ENCODE peak calls at places on chromosomes 11 and 22, in six cellular contexts. One of them, this sample, is unnamed.

GRCh38 chr11:59267738-59268475 is 55.2 kb upstream of the MPEG1 start:
- DNase-seq in HEK293T: no peak
- DNase-seq in adrenal gland: no peak
- DNase-seq in T-helper 1 cell: no peak
- DNase-seq in stromal cell of bone marrow: no peak
- DNase-seq in lower leg skin: no peak
- DNase-seq in this sample: no peak

GRCh38 chr11:32931605-32932004 is 39.0 kb downstream of the QSER1 start:
- DNase-seq in HEK293T: no peak
- DNase-seq in adrenal gland: no peak
- DNase-seq in T-helper 1 cell: no peak
- DNase-seq in stromal cell of bone marrow: no peak
- DNase-seq in lower leg skin: no peak
- DNase-seq in this sample: no peak

GRCh38 chr11:118910309-118911112 is 15.2 kb downstream of the BCL9L start:
- DNase-seq in HEK293T: no peak
- DNase-seq in adrenal gland: peak
- DNase-seq in T-helper 1 cell: no peak
- DNase-seq in stromal cell of bone marrow: peak
- DNase-seq in lower leg skin: peak
- DNase-seq in this sample: peak

GRCh38 chr11:34366522-34366921 is 8.7 kb upstream of the ABTB2 start:
- DNase-seq in HEK293T: no peak
- DNase-seq in adrenal gland: no peak
- DNase-seq in T-helper 1 cell: no peak
- DNase-seq in stromal cell of bone marrow: no peak
- DNase-seq in lower leg skin: no peak
- DNase-seq in this sample: no peak

GRCh38 chr11:96390403-96390830 is 604 bp downstream of the JRKL start:
- DNase-seq in HEK293T: peak
- DNase-seq in adrenal gland: no peak
- DNase-seq in T-helper 1 cell: no peak
- DNase-seq in stromal cell of bone marrow: peak
- DNase-seq in lower leg skin: no peak
- DNase-seq in this sample: no peak

GRCh38 chr22:46513908-46514550 is 23.4 kb downstream of the CELSR1 start:
- DNase-seq in HEK293T: no peak
- DNase-seq in adrenal gland: no peak
- DNase-seq in T-helper 1 cell: no peak
- DNase-seq in stromal cell of bone marrow: no peak
- DNase-seq in lower leg skin: no peak
- DNase-seq in this sample: no peak

GRCh38 chr11:19711911-19712280 is 741 bp upstream of the NAV2 start:
- DNase-seq in HEK293T: no peak
- DNase-seq in adrenal gland: peak
- DNase-seq in T-helper 1 cell: peak
- DNase-seq in stromal cell of bone marrow: no peak
- DNase-seq in lower leg skin: no peak
- DNase-seq in this sample: no peak

GRCh38 chr11:110715541-110715940 is 3.3 kb upstream of the ARHGAP20 start:
- DNase-seq in HEK293T: no peak
- DNase-seq in adrenal gland: no peak
- DNase-seq in T-helper 1 cell: no peak
- DNase-seq in stromal cell of bone marrow: no peak
- DNase-seq in lower leg skin: no peak
- DNase-seq in this sample: no peak

GRCh38 chr11:8247312-8247711 is 16.4 kb downstream of the LMO1 start:
- DNase-seq in HEK293T: peak
- DNase-seq in adrenal gland: no peak
- DNase-seq in T-helper 1 cell: no peak
- DNase-seq in stromal cell of bone marrow: no peak
- DNase-seq in lower leg skin: no peak
- DNase-seq in this sample: no peak

GRCh38 chr11:57772562-57772961 is 11.0 kb downstream of the CTNND1 start:
- DNase-seq in HEK293T: no peak
- DNase-seq in adrenal gland: no peak
- DNase-seq in T-helper 1 cell: no peak
- DNase-seq in stromal cell of bone marrow: no peak
- DNase-seq in lower leg skin: no peak
- DNase-seq in this sample: no peak

GRCh38 chr11:103618532-103618931 is 417.9 kb upstream of the DDI1 start:
- DNase-seq in HEK293T: no peak
- DNase-seq in adrenal gland: no peak
- DNase-seq in T-helper 1 cell: no peak
- DNase-seq in stromal cell of bone marrow: no peak
- DNase-seq in lower leg skin: no peak
- DNase-seq in this sample: no peak

GRCh38 chr11:17769218-17769617 is 34.6 kb downstream of the KCNC1 start:
- DNase-seq in HEK293T: no peak
- DNase-seq in adrenal gland: no peak
- DNase-seq in T-helper 1 cell: no peak
- DNase-seq in stromal cell of bone marrow: no peak
- DNase-seq in lower leg skin: no peak
- DNase-seq in this sample: no peak

GRCh38 chr11:13290221-13290980 is 12.8 kb downstream of the BMAL1 start:
- DNase-seq in HEK293T: no peak
- DNase-seq in adrenal gland: no peak
- DNase-seq in T-helper 1 cell: no peak
- DNase-seq in stromal cell of bone marrow: no peak
- DNase-seq in lower leg skin: no peak
- DNase-seq in this sample: no peak

GRCh38 chr11:99199336-99199735 is 178.6 kb downstream of the CNTN5 start:
- DNase-seq in HEK293T: no peak
- DNase-seq in adrenal gland: no peak
- DNase-seq in T-helper 1 cell: no peak
- DNase-seq in stromal cell of bone marrow: no peak
- DNase-seq in lower leg skin: no peak
- DNase-seq in this sample: no peak

GRCh38 chr11:67583319-67584204 is at the start of gene GSTP1:
- DNase-seq in HEK293T: peak
- DNase-seq in adrenal gland: peak
- DNase-seq in T-helper 1 cell: peak
- DNase-seq in stromal cell of bone marrow: peak
- DNase-seq in lower leg skin: peak
- DNase-seq in this sample: peak

GRCh38 chr22:38186429-38186828 is 4.8 kb upstream of the PLA2G6 start:
- DNase-seq in HEK293T: no peak
- DNase-seq in adrenal gland: no peak
- DNase-seq in T-helper 1 cell: no peak
- DNase-seq in stromal cell of bone marrow: no peak
- DNase-seq in lower leg skin: no peak
- DNase-seq in this sample: no peak

GRCh38 chr22:44384981-44385610 is 72.3 kb upstream of the SHISAL1 start:
- DNase-seq in HEK293T: no peak
- DNase-seq in adrenal gland: no peak
- DNase-seq in T-helper 1 cell: no peak
- DNase-seq in stromal cell of bone marrow: no peak
- DNase-seq in lower leg skin: no peak
- DNase-seq in this sample: no peak

GRCh38 chr11:67441731-67442401 is 1.4 kb downstream of the CORO1B start:
- DNase-seq in HEK293T: no peak
- DNase-seq in adrenal gland: no peak
- DNase-seq in T-helper 1 cell: no peak
- DNase-seq in stromal cell of bone marrow: no peak
- DNase-seq in lower leg skin: no peak
- DNase-seq in this sample: peak

GRCh38 chr11:20090654-20091374 is 69.5 kb downstream of the DBX1 start:
- DNase-seq in HEK293T: no peak
- DNase-seq in adrenal gland: no peak
- DNase-seq in T-helper 1 cell: no peak
- DNase-seq in stromal cell of bone marrow: no peak
- DNase-seq in lower leg skin: no peak
- DNase-seq in this sample: no peak